ENCODE peak calls at places on chromosomes 1 and 21, in four cellular contexts. O is GM12878, A is HepG2, X is K562. S is an unnamed sample.

GRCh38 chr1:63487336-63488065 is 35.5 kb downstream of the ITGB3BP start:
- DNase-seq in A (no peak), X (no peak), O (no peak), S (no peak)

GRCh38 chr1:43214465-43215444 is 42.6 kb downstream of the CFAP57 start:
- DNase-seq in A (peak), O (no peak), X (no peak), S (no peak)

GRCh38 chr1:82110366-82111254 is 309.9 kb downstream of the ADGRL2 start:
- DNase-seq in O (no peak), X (no peak), A (no peak), S (no peak)

GRCh38 chr1:61081637-61082335 is 575 bp upstream of the NFIA start:
- DNase-seq in A (peak), X (no peak), O (no peak), S (peak)

GRCh38 chr1:10753279-10753678 is 43.2 kb downstream of the CASZ1 start:
- DNase-seq in X (no peak), O (no peak), A (no peak), S (peak)

GRCh38 chr1:88175631-88176226 is 508.3 kb upstream of the PKN2 start:
- DNase-seq in X (no peak), O (no peak), A (peak), S (no peak)

GRCh38 chr1:94299627-94300552 is 62.5 kb upstream of the ARHGAP29 start:
- DNase-seq in A (peak), X (no peak), O (no peak), S (peak)

GRCh38 chr1:216223521-216223920 is 199.7 kb downstream of the USH2A start:
- DNase-seq in X (no peak), A (no peak), O (no peak), S (no peak)

GRCh38 chr1:106814418-106814817 is 242.1 kb upstream of the PRMT6 start:
- DNase-seq in A (no peak), X (no peak), O (no peak), S (no peak)

GRCh38 chr1:203081465-203082355 is 4.1 kb downstream of the MYOG start:
- DNase-seq in O (no peak), A (no peak), X (no peak), S (peak)

GRCh38 chr1:1337793-1338147 is 6.7 kb downstream of the TAS1R3 start:
- DNase-seq in A (no peak), X (peak), O (no peak), S (peak)

GRCh38 chr1:234573711-234574299 is 36.2 kb downstream of the IRF2BP2 start:
- DNase-seq in O (no peak), A (no peak), X (no peak), S (no peak)

GRCh38 chr21:8998946-8999681 is 1522.3 kb upstream of the TPTE start:
- DNase-seq in O (no peak), A (peak), X (no peak), S (peak)

GRCh38 chr1:9193226-9193625 is 41.3 kb upstream of the H6PD start:
- DNase-seq in A (no peak), X (no peak), O (no peak), S (no peak)

GRCh38 chr1:3555131-3555920 is 56.0 kb downstream of the MEGF6 start:
- DNase-seq in O (no peak), X (no peak), A (no peak), S (no peak)

GRCh38 chr1:3553940-3554223 is 57.4 kb downstream of the MEGF6 start:
- DNase-seq in X (no peak), O (no peak), A (no peak), S (no peak)

GRCh38 chr1:3557366-3557765 is 53.9 kb downstream of the MEGF6 start:
- DNase-seq in X (no peak), O (no peak), A (no peak), S (no peak)

GRCh38 chr1:3558036-3558726 is 53.1 kb downstream of the MEGF6 start:
- DNase-seq in O (no peak), A (no peak), X (no peak), S (no peak)

GRCh38 chr1:3556336-3556735 is 55.0 kb downstream of the MEGF6 start:
- DNase-seq in O (no peak), X (no peak), A (no peak), S (no peak)
- TF ChIP-seq JUNB in O (no peak), X (no peak), A (no peak), S (no peak)

DNA sequence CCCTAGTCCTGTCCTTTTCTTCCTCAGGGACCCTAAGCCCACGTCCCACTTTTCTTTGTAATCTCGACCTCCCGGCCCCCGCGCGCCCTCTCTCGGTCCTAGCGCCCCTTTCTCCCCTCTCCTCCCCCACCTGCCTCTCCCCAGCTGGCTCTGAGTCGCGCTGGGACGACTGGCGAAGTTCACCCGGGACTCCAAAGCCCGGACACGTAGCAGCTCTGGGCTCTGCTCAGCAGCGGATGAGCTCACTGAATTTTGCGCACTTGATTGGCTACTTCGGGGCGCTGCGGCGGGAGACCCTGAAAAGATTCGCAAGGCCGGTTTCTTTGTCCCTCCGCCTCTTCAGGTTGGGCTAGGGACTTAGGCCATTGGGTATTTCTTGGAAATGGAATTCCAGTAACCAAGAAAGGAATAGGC is 16.3 kb upstream of the ACKR1 start:
- DNase-seq in O (no peak), A (no peak), X (no peak), S (peak)
- TF ChIP-seq CTCF in O (no peak), A (no peak), X (no peak), S (no peak)

GRCh38 chr1:183589384-183589783 is 875 bp downstream of the NCF2 start:
- DNase-seq in O (no peak), A (no peak), X (no peak), S (no peak)

GRCh38 chr1:183589836-183590224 is 429 bp downstream of the NCF2 start:
- DNase-seq in O (no peak), A (no peak), X (no peak), S (no peak)

GRCh38 chr1:183592733-183593132 is 2.5 kb upstream of the NCF2 start:
- DNase-seq in X (no peak), O (no peak), A (no peak), S (no peak)

GRCh38 chr1:183588827-183589226 is 1.4 kb downstream of the NCF2 start:
- DNase-seq in X (no peak), O (no peak), A (no peak), S (no peak)

GRCh38 chr1:183590225-183591191 is at the start of gene NCF2:
- DNase-seq in X (no peak), A (no peak), O (peak), S (no peak)
- TF ChIP-seq POLR2AphosphoS5 in X (no peak), A (no peak), O (peak), S (no peak)

GRCh38 chr1:15916916-15917315 is 59.0 kb downstream of the ZBTB17 start:
- DNase-seq in X (no peak), A (no peak), O (no peak), S (no peak)
- TF ChIP-seq JUNB in X (no peak), A (no peak), O (peak), S (no peak)

GRCh38 chr1:14576155-14576554 is 22.3 kb upstream of the KAZN start:
- DNase-seq in X (no peak), A (no peak), O (no peak), S (no peak)

GRCh38 chr1:14568716-14569115 is 29.8 kb upstream of the KAZN start:
- DNase-seq in X (no peak), A (no peak), O (no peak), S (no peak)

GRCh38 chr1:14572861-14573260 is 25.6 kb upstream of the KAZN start:
- DNase-seq in O (no peak), A (no peak), X (no peak), S (no peak)

GRCh38 chr1:14570514-14570913 is 28.0 kb upstream of the KAZN start:
- DNase-seq in A (no peak), X (no peak), O (no peak), S (no peak)

GRCh38 chr1:14571810-14572767 is 26.4 kb upstream of the KAZN start:
- DNase-seq in O (no peak), X (peak), A (no peak), S (peak)
- TF ChIP-seq CTCF in O (peak), X (peak), A (peak), S (peak)

DNA sequence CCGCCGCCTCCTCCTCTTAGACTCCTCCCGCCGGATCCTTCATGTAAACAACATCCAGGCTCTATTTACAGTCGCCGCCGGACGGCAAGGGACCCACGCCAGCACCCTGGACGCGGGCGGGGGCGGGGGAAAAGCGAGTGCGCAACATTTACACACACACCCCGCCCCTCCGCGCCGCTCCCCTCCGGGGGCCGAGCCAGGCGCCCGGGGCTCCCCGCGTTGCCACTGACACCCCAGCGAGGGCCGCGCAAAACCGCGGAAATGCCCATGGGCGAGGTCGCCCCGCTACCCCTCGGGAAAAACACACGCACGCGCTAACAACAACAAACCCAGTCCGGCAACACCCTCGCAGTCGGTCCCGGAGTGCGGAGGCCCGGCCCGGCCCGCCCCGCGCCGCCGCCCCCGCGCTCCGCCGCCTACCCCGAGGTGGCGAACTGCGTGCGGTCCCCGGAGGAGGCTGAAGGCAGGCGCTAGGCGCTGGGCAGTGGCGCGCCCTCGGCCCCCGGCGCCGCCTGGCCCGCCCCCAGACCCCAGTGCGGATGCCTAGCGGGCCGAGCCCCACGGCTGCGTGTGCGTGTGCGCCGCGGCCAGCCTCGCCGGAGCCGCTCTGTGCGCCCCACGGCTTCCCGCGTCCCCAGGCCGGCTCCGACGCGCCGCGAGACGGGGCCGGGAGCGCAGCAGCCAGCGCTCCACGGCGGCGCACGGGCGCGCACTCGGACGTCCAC is 81.1 kb upstream of the AK4 start:
- DNase-seq in O (no peak), X (peak), A (no peak), S (peak)
- TF ChIP-seq POLR2AphosphoS5 in O (no peak), X (no peak), A (no peak), S (peak)

GRCh38 chr1:201702936-201703335 is 126.0 kb upstream of the IPO9 start:
- DNase-seq in A (no peak), O (no peak), X (peak), S (peak)

GRCh38 chr1:201704439-201704792 is 124.5 kb upstream of the IPO9 start:
- DNase-seq in O (no peak), A (no peak), X (no peak), S (no peak)

GRCh38 chr1:201701831-201702230 is 127.1 kb upstream of the IPO9 start:
- DNase-seq in X (no peak), O (no peak), A (no peak), S (no peak)

GRCh38 chr1:201705389-201705788 is 123.6 kb upstream of the IPO9 start:
- DNase-seq in O (no peak), A (no peak), X (no peak), S (no peak)

GRCh38 chr1:201703646-201704438 is 125.1 kb upstream of the IPO9 start:
- DNase-seq in X (peak), O (no peak), A (peak), S (peak)
- TF ChIP-seq JUNB in X (no peak), O (no peak), A (no peak), S (no peak)

DNA sequence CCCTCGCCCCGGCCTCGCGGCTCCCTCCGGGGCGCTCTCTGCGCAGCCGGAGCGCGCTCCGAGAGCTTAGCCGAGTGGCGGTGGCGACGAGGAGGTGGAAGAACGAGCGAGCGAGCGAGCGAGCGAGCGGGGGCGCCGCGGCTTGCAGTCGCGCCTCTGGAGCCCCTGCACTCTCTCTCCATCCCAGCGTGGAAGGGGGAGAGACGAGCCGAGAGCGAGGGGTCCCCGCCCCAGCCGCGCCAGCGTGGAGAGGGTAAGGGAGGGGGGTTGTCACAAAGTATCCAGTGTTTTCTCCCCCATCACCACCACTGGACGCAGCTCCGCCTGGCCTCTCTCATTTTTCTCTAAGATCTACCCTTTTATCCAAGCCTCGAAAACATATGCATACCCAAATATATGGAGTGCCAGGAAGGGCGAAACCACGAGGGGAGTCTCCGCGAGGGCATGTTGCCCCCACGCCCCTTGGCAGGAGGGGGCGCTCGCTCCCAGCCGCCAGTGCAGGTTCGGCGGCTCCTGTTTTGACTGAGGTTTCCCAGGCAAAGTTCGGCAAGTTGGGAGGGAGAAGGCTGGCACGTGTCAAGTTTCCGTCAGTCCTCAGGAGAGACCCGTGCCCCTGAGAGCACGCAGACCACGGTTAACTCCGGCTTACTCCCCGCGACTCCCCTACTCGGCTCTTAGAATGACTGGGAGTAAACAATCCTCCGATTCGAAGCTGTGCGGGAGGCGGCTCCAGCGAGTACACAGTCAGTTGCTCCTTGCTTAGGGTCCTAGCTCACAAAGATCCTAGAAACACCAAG is 569 bp upstream of the DAB1 start:
- DNase-seq in O (no peak), A (peak), X (peak), S (peak)
- TF ChIP-seq CTCF in O (no peak), A (peak), X (peak), S (peak)

S was measured in GM23338.